ENCODE peak calls at places on chromosomes 13 and 19, in nine cellular contexts. One of them, this sample, is unnamed.

GRCh38 chr19:495440-496332 is 600 bp upstream of the MADCAM1 start:
- DNase-seq in NB4: peak; percentile 54
- DNase-seq in fibroblast of villous mesenchyme: no peak
- DNase-seq in mucosa of descending colon: peak; percentile 61
- DNase-seq in lung: no peak
- DNase-seq in BE2C: peak; percentile 58
- DNase-seq in A549: peak; percentile 49
- DNase-seq in uterus: no peak
- DNase-seq in retinal pigment epithelial cell: no peak
- DNase-seq in this sample: peak; percentile 28

GRCh38 chr13:65499251-65499650 is 1730.9 kb downstream of the PCDH9 start:
- DNase-seq in NB4: no peak
- DNase-seq in fibroblast of villous mesenchyme: no peak
- DNase-seq in mucosa of descending colon: no peak
- DNase-seq in lung: no peak
- DNase-seq in BE2C: no peak
- DNase-seq in A549: no peak
- DNase-seq in uterus: no peak
- DNase-seq in retinal pigment epithelial cell: no peak
- DNase-seq in this sample: no peak

GRCh38 chr19:48308695-48309586 is 16.4 kb upstream of the EMP3 start:
- DNase-seq in NB4: peak; percentile 83
- DNase-seq in fibroblast of villous mesenchyme: peak; percentile 48
- DNase-seq in mucosa of descending colon: no peak
- DNase-seq in lung: no peak
- DNase-seq in BE2C: peak; percentile 60
- DNase-seq in A549: no peak
- DNase-seq in uterus: no peak
- DNase-seq in retinal pigment epithelial cell: no peak
- DNase-seq in this sample: no peak

GRCh38 chr19:48997972-48998371 is 4.3 kb downstream of the RUVBL2 start:
- DNase-seq in NB4: peak; percentile 73
- DNase-seq in fibroblast of villous mesenchyme: peak; percentile 47
- DNase-seq in mucosa of descending colon: peak; percentile 57
- DNase-seq in lung: no peak
- DNase-seq in BE2C: peak; percentile 87
- DNase-seq in A549: peak; percentile 81
- DNase-seq in uterus: no peak
- DNase-seq in retinal pigment epithelial cell: no peak
- DNase-seq in this sample: peak; percentile 50

GRCh38 chr13:106566682-106567420 is 1.1 kb downstream of the ARGLU1 start:
- DNase-seq in NB4: peak; percentile 80
- DNase-seq in fibroblast of villous mesenchyme: peak; percentile 67
- DNase-seq in mucosa of descending colon: peak; percentile 75
- DNase-seq in lung: peak; percentile 75
- DNase-seq in BE2C: peak; percentile 68
- DNase-seq in A549: peak; percentile 35
- DNase-seq in uterus: peak; percentile 40
- DNase-seq in retinal pigment epithelial cell: no peak
- DNase-seq in this sample: peak; percentile 20

GRCh38 chr19:7748756-7749155 is 1.4 kb upstream of the CD209 start:
- DNase-seq in NB4: peak; percentile 55
- DNase-seq in fibroblast of villous mesenchyme: peak; percentile 6
- DNase-seq in mucosa of descending colon: no peak
- DNase-seq in lung: no peak
- DNase-seq in BE2C: no peak
- DNase-seq in A549: no peak
- DNase-seq in uterus: no peak
- DNase-seq in retinal pigment epithelial cell: no peak
- DNase-seq in this sample: peak; percentile 13

GRCh38 chr13:51635137-51635878 is 51.0 kb downstream of the WDFY2 start:
- DNase-seq in NB4: peak; percentile 54
- DNase-seq in fibroblast of villous mesenchyme: no peak
- DNase-seq in mucosa of descending colon: no peak
- DNase-seq in lung: no peak
- DNase-seq in BE2C: no peak
- DNase-seq in A549: no peak
- DNase-seq in uterus: no peak
- DNase-seq in retinal pigment epithelial cell: no peak
- DNase-seq in this sample: no peak

GRCh38 chr13:85068231-85068630 is 731.0 kb downstream of the SLITRK6 start:
- DNase-seq in NB4: no peak
- DNase-seq in fibroblast of villous mesenchyme: no peak
- DNase-seq in mucosa of descending colon: no peak
- DNase-seq in lung: no peak
- DNase-seq in BE2C: no peak
- DNase-seq in A549: no peak
- DNase-seq in uterus: no peak
- DNase-seq in retinal pigment epithelial cell: no peak
- DNase-seq in this sample: no peak

GRCh38 chr19:1469200-1469935 is 9.6 kb downstream of the C19orf25 start:
- DNase-seq in NB4: no peak
- DNase-seq in fibroblast of villous mesenchyme: peak; percentile 14
- DNase-seq in mucosa of descending colon: peak; percentile 39
- DNase-seq in lung: no peak
- DNase-seq in BE2C: no peak
- DNase-seq in A549: no peak
- DNase-seq in uterus: no peak
- DNase-seq in retinal pigment epithelial cell: no peak
- DNase-seq in this sample: no peak

GRCh38 chr19:16273005-16273404 is 51.6 kb upstream of the KLF2 start:
- DNase-seq in NB4: no peak
- DNase-seq in fibroblast of villous mesenchyme: no peak
- DNase-seq in mucosa of descending colon: no peak
- DNase-seq in lung: no peak
- DNase-seq in BE2C: no peak
- DNase-seq in A549: no peak
- DNase-seq in uterus: no peak
- DNase-seq in retinal pigment epithelial cell: no peak
- DNase-seq in this sample: no peak

GRCh38 chr19:48510421-48511268 is 990 bp downstream of the LMTK3 start:
- DNase-seq in NB4: peak; percentile 88
- DNase-seq in fibroblast of villous mesenchyme: peak; percentile 31
- DNase-seq in mucosa of descending colon: peak; percentile 75
- DNase-seq in lung: peak; percentile 67
- DNase-seq in BE2C: peak; percentile 78
- DNase-seq in A549: no peak
- DNase-seq in uterus: peak; percentile 62
- DNase-seq in retinal pigment epithelial cell: no peak
- DNase-seq in this sample: peak; percentile 19

DNA sequence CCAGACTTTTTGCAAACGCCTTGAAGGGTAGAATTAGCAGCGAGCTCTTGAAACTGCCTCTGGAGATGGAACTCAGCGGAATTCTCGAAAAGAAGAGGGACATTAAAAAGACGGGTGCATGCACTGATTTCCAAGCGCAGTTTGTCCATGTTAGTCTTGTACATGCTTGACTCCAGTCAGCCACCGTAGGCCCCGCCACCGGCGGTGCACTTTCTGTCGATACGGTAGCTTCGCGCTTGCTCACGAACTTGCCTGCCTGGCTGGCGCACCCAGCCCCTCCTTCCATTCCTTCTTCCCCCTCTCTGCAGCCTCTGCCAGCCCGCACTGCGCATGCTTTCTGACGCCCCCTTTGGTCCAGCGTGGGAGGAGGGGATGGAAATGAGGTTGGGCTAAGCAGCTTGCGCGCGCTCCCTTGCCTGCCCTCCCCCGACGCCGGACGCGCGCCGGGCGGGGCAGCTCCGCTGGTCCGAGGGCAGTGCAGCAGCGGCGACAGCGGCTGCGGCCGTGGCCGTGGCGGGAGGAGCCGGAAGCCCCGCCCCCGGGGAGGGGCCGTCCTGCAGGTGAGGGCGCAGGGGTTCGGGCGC is at the start of gene ZNF575:
- DNase-seq in NB4: peak; percentile 93
- DNase-seq in fibroblast of villous mesenchyme: peak; percentile 95
- DNase-seq in mucosa of descending colon: peak; percentile 94
- DNase-seq in lung: peak; percentile 90
- DNase-seq in BE2C: peak; percentile 94
- DNase-seq in A549: peak; percentile 95
- DNase-seq in uterus: peak; percentile 89
- DNase-seq in retinal pigment epithelial cell: peak; percentile 81
- DNase-seq in this sample: peak; percentile 90
- TF ChIP-seq CTCF in NB4: no peak
- TF ChIP-seq CTCF in fibroblast of villous mesenchyme: no peak
- TF ChIP-seq CTCF in mucosa of descending colon: no peak
- TF ChIP-seq CTCF in lung: no peak
- TF ChIP-seq CTCF in BE2C: no peak
- TF ChIP-seq CTCF in A549: no peak
- TF ChIP-seq CTCF in uterus: no peak
- TF ChIP-seq CTCF in retinal pigment epithelial cell: no peak
- TF ChIP-seq CTCF in this sample: peak; percentile 23

DNA sequence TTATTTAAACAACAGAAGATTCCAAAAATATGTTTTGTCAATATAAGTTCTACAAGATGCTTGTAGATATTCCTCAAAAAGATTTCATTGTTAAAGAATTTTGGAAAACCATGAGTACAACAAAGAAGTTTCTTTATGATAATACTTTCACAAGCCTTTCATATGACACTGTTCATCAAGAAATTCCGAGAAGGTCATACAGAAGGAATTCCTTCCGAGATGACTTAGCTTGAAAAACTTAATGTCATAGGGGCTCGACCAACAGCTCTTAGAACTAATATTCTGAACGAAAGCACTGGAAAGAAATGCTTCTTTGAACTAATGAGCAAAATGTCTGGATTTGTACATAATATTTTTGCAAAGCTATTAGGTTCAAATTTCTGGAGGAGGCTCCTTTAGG is 403.4 kb downstream of the KLF5 start:
- DNase-seq in NB4: no peak
- DNase-seq in fibroblast of villous mesenchyme: no peak
- DNase-seq in mucosa of descending colon: no peak
- DNase-seq in lung: no peak
- DNase-seq in BE2C: no peak
- DNase-seq in A549: no peak
- DNase-seq in uterus: no peak
- DNase-seq in retinal pigment epithelial cell: no peak
- DNase-seq in this sample: peak; percentile 28
- TF ChIP-seq CTCF in NB4: no peak
- TF ChIP-seq CTCF in fibroblast of villous mesenchyme: no peak
- TF ChIP-seq CTCF in mucosa of descending colon: no peak
- TF ChIP-seq CTCF in lung: no peak
- TF ChIP-seq CTCF in BE2C: no peak
- TF ChIP-seq CTCF in A549: no peak
- TF ChIP-seq CTCF in uterus: no peak
- TF ChIP-seq CTCF in retinal pigment epithelial cell: no peak
- TF ChIP-seq CTCF in this sample: no peak

GRCh38 chr13:75365724-75366173 is 116.2 kb downstream of the TBC1D4 start:
- DNase-seq in NB4: peak; percentile 19
- DNase-seq in fibroblast of villous mesenchyme: no peak
- DNase-seq in mucosa of descending colon: no peak
- DNase-seq in lung: no peak
- DNase-seq in BE2C: no peak
- DNase-seq in A549: peak; percentile 1
- DNase-seq in uterus: no peak
- DNase-seq in retinal pigment epithelial cell: no peak
- DNase-seq in this sample: peak; percentile 91
- TF ChIP-seq CTCF in NB4: no peak
- TF ChIP-seq CTCF in fibroblast of villous mesenchyme: no peak
- TF ChIP-seq CTCF in mucosa of descending colon: no peak
- TF ChIP-seq CTCF in lung: no peak
- TF ChIP-seq CTCF in BE2C: peak; percentile 25
- TF ChIP-seq CTCF in A549: no peak
- TF ChIP-seq CTCF in uterus: no peak
- TF ChIP-seq CTCF in retinal pigment epithelial cell: peak; percentile 17
- TF ChIP-seq CTCF in this sample: peak; percentile 35

GRCh38 chr19:9321338-9321737 is 2.6 kb upstream of the ZNF559 start:
- DNase-seq in NB4: no peak
- DNase-seq in fibroblast of villous mesenchyme: no peak
- DNase-seq in mucosa of descending colon: no peak
- DNase-seq in lung: no peak
- DNase-seq in BE2C: peak; percentile 4
- DNase-seq in A549: no peak
- DNase-seq in uterus: no peak
- DNase-seq in retinal pigment epithelial cell: no peak
- DNase-seq in this sample: no peak

GRCh38 chr19:9329999-9330398 is 6.0 kb downstream of the ZNF559 start:
- DNase-seq in NB4: no peak
- DNase-seq in fibroblast of villous mesenchyme: no peak
- DNase-seq in mucosa of descending colon: no peak
- DNase-seq in lung: no peak
- DNase-seq in BE2C: no peak
- DNase-seq in A549: no peak
- DNase-seq in uterus: no peak
- DNase-seq in retinal pigment epithelial cell: no peak
- DNase-seq in this sample: no peak

GRCh38 chr19:9324584-9324962 is 594 bp downstream of the ZNF559 start:
- DNase-seq in NB4: no peak
- DNase-seq in fibroblast of villous mesenchyme: no peak
- DNase-seq in mucosa of descending colon: no peak
- DNase-seq in lung: no peak
- DNase-seq in BE2C: no peak
- DNase-seq in A549: no peak
- DNase-seq in uterus: no peak
- DNase-seq in retinal pigment epithelial cell: no peak
- DNase-seq in this sample: no peak

GRCh38 chr19:9323557-9323918 is 441 bp upstream of the ZNF559 start:
- DNase-seq in NB4: peak; percentile 94
- DNase-seq in fibroblast of villous mesenchyme: peak; percentile 82
- DNase-seq in mucosa of descending colon: no peak
- DNase-seq in lung: peak; percentile 72
- DNase-seq in BE2C: peak; percentile 76
- DNase-seq in A549: peak; percentile 14
- DNase-seq in uterus: peak; percentile 76
- DNase-seq in retinal pigment epithelial cell: peak; percentile 38
- DNase-seq in this sample: peak; percentile 78

GRCh38 chr19:9323919-9324583 is at the start of gene ZNF559:
- DNase-seq in NB4: peak; percentile 100
- DNase-seq in fibroblast of villous mesenchyme: peak; percentile 97
- DNase-seq in mucosa of descending colon: peak; percentile 97
- DNase-seq in lung: peak; percentile 93
- DNase-seq in BE2C: peak; percentile 95
- DNase-seq in A549: peak; percentile 61
- DNase-seq in uterus: peak; percentile 92
- DNase-seq in retinal pigment epithelial cell: peak; percentile 66
- DNase-seq in this sample: peak; percentile 91
- TF ChIP-seq CTCF in NB4: peak; percentile 84
- TF ChIP-seq CTCF in fibroblast of villous mesenchyme: peak; percentile 42
- TF ChIP-seq CTCF in mucosa of descending colon: no peak
- TF ChIP-seq CTCF in lung: no peak
- TF ChIP-seq CTCF in BE2C: peak; percentile 56
- TF ChIP-seq CTCF in A549: no peak
- TF ChIP-seq CTCF in uterus: peak; percentile 28
- TF ChIP-seq CTCF in retinal pigment epithelial cell: peak; percentile 52
- TF ChIP-seq CTCF in this sample: peak; percentile 72